ENCODE peak calls at places on chromosome 12, in nine cellular contexts. M, Q, D, P, C, B, N, I and U are unnamed samples.

GRCh38 chr12:94147377-94147990 is 893 bp upstream of the PLXNC1 start:
- DNase-seq in M (no peak), Q (no peak), D (no peak), P (no peak), C (no peak), B (no peak), N (no peak), I (no peak), U (no peak)

GRCh38 chr12:124898200-124898950 is 16.1 kb downstream of the UBC start:
- DNase-seq in M (peak), Q (peak), D (no peak), P (peak), C (peak), B (peak), N (peak), I (no peak), U (peak)

GRCh38 chr12:113439606-113440030 is 17.4 kb downstream of the SDSL start:
- DNase-seq in M (peak), Q (peak), D (no peak), P (no peak), C (no peak), B (peak), N (no peak), I (no peak), U (no peak)

GRCh38 chr12:89189448-89189847 is 162.9 kb downstream of the DUSP6 start:
- DNase-seq in M (no peak), Q (no peak), D (no peak), P (peak), C (no peak), B (no peak), N (no peak), I (no peak), U (no peak)

GRCh38 chr12:89350661-89351488 is 1.4 kb downstream of the DUSP6 start:
- DNase-seq in M (peak), Q (no peak), D (no peak), P (peak), C (peak), B (peak), N (peak), I (no peak), U (peak)

GRCh38 chr12:69388371-69388770 is 28.8 kb downstream of the YEATS4 start:
- DNase-seq in M (peak), Q (peak), D (peak), P (peak), C (no peak), B (no peak), N (no peak), I (no peak), U (peak)

GRCh38 chr12:481422-481821 is 21.7 kb downstream of the B4GALNT3 start:
- DNase-seq in M (peak), Q (no peak), D (no peak), P (no peak), C (no peak), B (no peak), N (no peak), I (no peak), U (no peak)

GRCh38 chr12:52650520-52651081 is 1.4 kb downstream of the KRT2 start:
- DNase-seq in M (peak), Q (no peak), D (no peak), P (no peak), C (no peak), B (no peak), N (no peak), I (no peak), U (no peak)

GRCh38 chr12:30023186-30023585 is 239.4 kb upstream of the TMTC1 start:
- DNase-seq in M (no peak), Q (no peak), D (no peak), P (no peak), C (no peak), B (no peak), N (no peak), I (no peak), U (no peak)

GRCh38 chr12:56988207-56988739 is 18.1 kb downstream of the ZBTB39 start:
- DNase-seq in M (no peak), Q (no peak), D (no peak), P (no peak), C (no peak), B (no peak), N (no peak), I (no peak), U (no peak)

GRCh38 chr12:131941987-131942341 is 7.8 kb upstream of the EP400 start:
- DNase-seq in M (no peak), Q (no peak), D (no peak), P (no peak), C (no peak), B (no peak), N (no peak), I (no peak), U (no peak)

GRCh38 chr12:119354187-119354586 is 19.7 kb downstream of the CCDC60 start:
- DNase-seq in M (no peak), Q (no peak), D (no peak), P (no peak), C (no peak), B (no peak), N (no peak), I (no peak), U (no peak)

GRCh38 chr12:38904932-38905479 is 385 bp downstream of the CPNE8 start:
- DNase-seq in M (peak), Q (no peak), D (no peak), P (peak), C (peak), B (peak), N (peak), I (peak), U (peak)

GRCh38 chr12:130423136-130423535 is 85.4 kb downstream of the PIWIL1 start:
- DNase-seq in M (no peak), Q (no peak), D (no peak), P (no peak), C (no peak), B (no peak), N (no peak), I (no peak), U (no peak)

GRCh38 chr12:119179335-119180021 is 747 bp downstream of the HSPB8 start:
- DNase-seq in M (peak), Q (no peak), D (peak), P (no peak), C (no peak), B (peak), N (no peak), I (no peak), U (no peak)

GRCh38 chr12:65522956-65523857 is 244.7 kb downstream of the MSRB3 start:
- DNase-seq in M (peak), Q (no peak), D (no peak), P (no peak), C (no peak), B (no peak), N (no peak), I (no peak), U (no peak)

GRCh38 chr12:52580496-52580895 is 6.9 kb upstream of the KRT74 start:
- DNase-seq in M (no peak), Q (no peak), D (no peak), P (no peak), C (no peak), B (no peak), N (no peak), I (no peak), U (no peak)

GRCh38 chr12:52607314-52607713 is 6.1 kb upstream of the KRT72 start:
- DNase-seq in M (no peak), Q (no peak), D (no peak), P (no peak), C (no peak), B (no peak), N (peak), I (no peak), U (no peak)

GRCh38 chr12:121889267-121889624 is 656 bp downstream of the PSMD9 start:
- DNase-seq in M (no peak), Q (no peak), D (no peak), P (no peak), C (no peak), B (no peak), N (no peak), I (no peak), U (no peak)

GRCh38 chr12:113852695-113853490 is 113.2 kb downstream of the RBM19 start:
- DNase-seq in M (no peak), Q (no peak), D (no peak), P (no peak), C (no peak), B (no peak), N (no peak), I (no peak), U (no peak)

GRCh38 chr12:128140551-128140950 is 126.4 kb upstream of the TMEM132C start:
- DNase-seq in M (no peak), Q (no peak), D (no peak), P (no peak), C (no peak), B (no peak), N (no peak), I (no peak), U (no peak)

GRCh38 chr12:5085896-5086295 is 42.2 kb downstream of the KCNA5 start:
- DNase-seq in M (peak), Q (no peak), D (peak), P (no peak), C (no peak), B (no peak), N (no peak), I (peak), U (no peak)

GRCh38 chr12:120529641-120530314 is 820 bp upstream of the COQ5 start:
- DNase-seq in M (peak), Q (peak), D (no peak), P (peak), C (no peak), B (peak), N (no peak), I (no peak), U (no peak)

GRCh38 chr12:30840715-30841114 is 85.8 kb upstream of the TSPAN11 start:
- DNase-seq in M (peak), Q (no peak), D (no peak), P (no peak), C (no peak), B (no peak), N (no peak), I (no peak), U (no peak)

GRCh38 chr12:2475984-2476383 is 318.8 kb upstream of the FKBP4 start:
- DNase-seq in M (no peak), Q (no peak), D (no peak), P (no peak), C (no peak), B (no peak), N (no peak), I (no peak), U (no peak)

GRCh38 chr12:95390192-95390591 is 83.8 kb upstream of the METAP2 start:
- DNase-seq in M (no peak), Q (peak), D (no peak), P (no peak), C (no peak), B (no peak), N (no peak), I (no peak), U (no peak)

GRCh38 chr12:60123443-60124000 is 527.7 kb downstream of the SLC16A7 start:
- DNase-seq in M (peak), Q (no peak), D (no peak), P (no peak), C (no peak), B (no peak), N (no peak), I (no peak), U (no peak)

GRCh38 chr12:71947645-71948105 is 9.0 kb downstream of the TPH2 start:
- DNase-seq in M (peak), Q (no peak), D (peak), P (no peak), C (no peak), B (peak), N (no peak), I (no peak), U (no peak)

GRCh38 chr12:49863946-49864816 is 21.3 kb upstream of the BCDIN3D start:
- DNase-seq in M (peak), Q (no peak), D (no peak), P (no peak), C (no peak), B (no peak), N (no peak), I (no peak), U (no peak)

GRCh38 chr12:69844416-69844815 is 19.4 kb downstream of the MYRFL start:
- DNase-seq in M (no peak), Q (no peak), D (no peak), P (no peak), C (no peak), B (no peak), N (no peak), I (no peak), U (no peak)

GRCh38 chr12:49537709-49538601 is 875 bp upstream of the KCNH3 start:
- DNase-seq in M (peak), Q (no peak), D (no peak), P (peak), C (peak), B (peak), N (no peak), I (no peak), U (peak)